ENCODE peak calls at places on chromosome 4, in four cellular contexts. One of them, this sample, is unnamed.

GRCh38 chr4:150518559-150518958 is 63.4 kb upstream of the MAB21L2 start:
- DNase-seq in GF-D8: no peak
- DNase-seq in LoVo: no peak
- DNase-seq in H7: no peak
- DNase-seq in this sample: no peak

GRCh38 chr4:165343353-165344191 is 16.1 kb downstream of the MSMO1 start:
- DNase-seq in GF-D8: no peak
- DNase-seq in LoVo: peak; percentile 14
- DNase-seq in H7: no peak
- DNase-seq in this sample: no peak

GRCh38 chr4:112214397-112215264 is 17.0 kb upstream of the AP1AR start:
- DNase-seq in GF-D8: no peak
- DNase-seq in LoVo: peak; percentile 49
- DNase-seq in H7: no peak
- DNase-seq in this sample: no peak

GRCh38 chr4:16082424-16083216 is 1.2 kb downstream of the PROM1 start:
- DNase-seq in GF-D8: no peak
- DNase-seq in LoVo: peak; percentile 5
- DNase-seq in H7: peak; percentile 92
- DNase-seq in this sample: no peak

GRCh38 chr4:53962516-53963225 is 101.7 kb downstream of the CHIC2 start:
- DNase-seq in GF-D8: no peak
- DNase-seq in LoVo: no peak
- DNase-seq in H7: no peak
- DNase-seq in this sample: no peak

GRCh38 chr4:26263165-26263564 is 57.6 kb upstream of the RBPJ start:
- DNase-seq in GF-D8: no peak
- DNase-seq in LoVo: peak; percentile 22
- DNase-seq in H7: peak; percentile 48
- DNase-seq in this sample: peak; percentile 33

GRCh38 chr4:2714071-2714770 is 41.9 kb downstream of the TNIP2 start:
- DNase-seq in GF-D8: no peak
- DNase-seq in LoVo: no peak
- DNase-seq in H7: no peak
- DNase-seq in this sample: peak; percentile 68

GRCh38 chr4:7070729-7071511 is 3.1 kb upstream of the GRPEL1 start:
- DNase-seq in GF-D8: peak; percentile 48
- DNase-seq in LoVo: peak; percentile 88
- DNase-seq in H7: peak; percentile 86
- DNase-seq in this sample: peak; percentile 79

GRCh38 chr4:150067859-150068258 is 10.4 kb upstream of the DCLK2 start:
- DNase-seq in GF-D8: no peak
- DNase-seq in LoVo: no peak
- DNase-seq in H7: no peak
- DNase-seq in this sample: no peak

GRCh38 chr4:138263438-138263837 is 21.3 kb upstream of the SLC7A11 start:
- DNase-seq in GF-D8: no peak
- DNase-seq in LoVo: no peak
- DNase-seq in H7: no peak
- DNase-seq in this sample: no peak

GRCh38 chr4:160129439-160129838 is 1026.6 kb downstream of the RAPGEF2 start:
- DNase-seq in GF-D8: no peak
- DNase-seq in LoVo: peak; percentile 46
- DNase-seq in H7: no peak
- DNase-seq in this sample: no peak

GRCh38 chr4:27911047-27911446 is 1050.4 kb downstream of the STIM2 start:
- DNase-seq in GF-D8: no peak
- DNase-seq in LoVo: no peak
- DNase-seq in H7: no peak
- DNase-seq in this sample: no peak

GRCh38 chr4:176499518-176499917 is 179.8 kb downstream of the SPCS3 start:
- DNase-seq in GF-D8: no peak
- DNase-seq in LoVo: peak; percentile 66
- DNase-seq in H7: no peak
- DNase-seq in this sample: no peak

GRCh38 chr4:74284074-74284473 is 24.2 kb upstream of the EPGN start:
- DNase-seq in GF-D8: no peak
- DNase-seq in LoVo: peak; percentile 27
- DNase-seq in H7: no peak
- DNase-seq in this sample: no peak

GRCh38 chr4:21625447-21625846 is 323.1 kb downstream of the KCNIP4 start:
- DNase-seq in GF-D8: no peak
- DNase-seq in LoVo: no peak
- DNase-seq in H7: no peak
- DNase-seq in this sample: no peak

GRCh38 chr4:1201851-1202525 is 29.6 kb upstream of the SPON2 start:
- DNase-seq in GF-D8: peak; percentile 72
- DNase-seq in LoVo: no peak
- DNase-seq in H7: peak; percentile 51
- DNase-seq in this sample: no peak

GRCh38 chr4:8334786-8335460 is 65.4 kb downstream of the HTRA3 start:
- DNase-seq in GF-D8: no peak
- DNase-seq in LoVo: no peak
- DNase-seq in H7: no peak
- DNase-seq in this sample: no peak

GRCh38 chr4:102299708-102300107 is 45.6 kb downstream of the SLC39A8 start:
- DNase-seq in GF-D8: no peak
- DNase-seq in LoVo: peak; percentile 20
- DNase-seq in H7: peak; percentile 11
- DNase-seq in this sample: no peak

GRCh38 chr4:36064147-36064546 is 180.2 kb downstream of the ARAP2 start:
- DNase-seq in GF-D8: no peak
- DNase-seq in LoVo: no peak
- DNase-seq in H7: no peak
- DNase-seq in this sample: no peak

GRCh38 chr4:75922588-75922987 is 18.2 kb downstream of the NAAA start:
- DNase-seq in GF-D8: no peak
- DNase-seq in LoVo: no peak
- DNase-seq in H7: no peak
- DNase-seq in this sample: no peak

GRCh38 chr4:182562350-182562749 is 319.1 kb downstream of the TENM3 start:
- DNase-seq in GF-D8: no peak
- DNase-seq in LoVo: no peak
- DNase-seq in H7: no peak
- DNase-seq in this sample: no peak

GRCh38 chr4:89305712-89306437 is 1.7 kb downstream of the GPRIN3 start:
- DNase-seq in GF-D8: no peak
- DNase-seq in LoVo: no peak
- DNase-seq in H7: no peak
- DNase-seq in this sample: no peak

GRCh38 chr4:167031534-167032156 is 202.6 kb downstream of the SPOCK3 start:
- DNase-seq in GF-D8: no peak
- DNase-seq in LoVo: no peak
- DNase-seq in H7: no peak
- DNase-seq in this sample: no peak

GRCh38 chr4:26937136-26937535 is 76.5 kb downstream of the STIM2 start:
- DNase-seq in GF-D8: no peak
- DNase-seq in LoVo: no peak
- DNase-seq in H7: no peak
- DNase-seq in this sample: no peak

GRCh38 chr4:183356931-183357675 is 34.9 kb upstream of the CLDN24 start:
- DNase-seq in GF-D8: no peak
- DNase-seq in LoVo: no peak
- DNase-seq in H7: no peak
- DNase-seq in this sample: peak; percentile 13

GRCh38 chr4:6446538-6447451 is 25.6 kb downstream of the PPP2R2C start:
- DNase-seq in GF-D8: no peak
- DNase-seq in LoVo: no peak
- DNase-seq in H7: peak; percentile 74
- DNase-seq in this sample: no peak

GRCh38 chr4:7198440-7199128 is 6.2 kb downstream of the SORCS2 start:
- DNase-seq in GF-D8: no peak
- DNase-seq in LoVo: no peak
- DNase-seq in H7: peak; percentile 51
- DNase-seq in this sample: no peak

GRCh38 chr4:155529761-155530160 is 136.9 kb upstream of the GUCY1A1 start:
- DNase-seq in GF-D8: no peak
- DNase-seq in LoVo: no peak
- DNase-seq in H7: no peak
- DNase-seq in this sample: no peak

GRCh38 chr4:126992910-126993309 is 639.8 kb upstream of the INTU start:
- DNase-seq in GF-D8: no peak
- DNase-seq in LoVo: no peak
- DNase-seq in H7: no peak
- DNase-seq in this sample: no peak

GRCh38 chr4:167622481-167623240 is 388.4 kb upstream of the SPOCK3 start:
- DNase-seq in GF-D8: no peak
- DNase-seq in LoVo: peak; percentile 66
- DNase-seq in H7: peak; percentile 22
- DNase-seq in this sample: peak; percentile 0

GRCh38 chr4:133565379-133565778 is 416.3 kb downstream of the PCDH10 start:
- DNase-seq in GF-D8: no peak
- DNase-seq in LoVo: peak; percentile 22
- DNase-seq in H7: no peak
- DNase-seq in this sample: no peak

GRCh38 chr4:108172231-108172779 is 3.6 kb upstream of the LEF1 start:
- DNase-seq in GF-D8: no peak
- DNase-seq in LoVo: no peak
- DNase-seq in H7: peak; percentile 81
- DNase-seq in this sample: no peak

GRCh38 chr4:131001371-131001770 is 1905.4 kb downstream of the C4orf33 start:
- DNase-seq in GF-D8: no peak
- DNase-seq in LoVo: no peak
- DNase-seq in H7: no peak
- DNase-seq in this sample: no peak

GRCh38 chr4:92641409-92641808 is 337.6 kb downstream of the GRID2 start:
- DNase-seq in GF-D8: no peak
- DNase-seq in LoVo: no peak
- DNase-seq in H7: no peak
- DNase-seq in this sample: no peak

GRCh38 chr4:88143504-88143903 is 14.9 kb downstream of the ABCG2 start:
- DNase-seq in GF-D8: no peak
- DNase-seq in LoVo: peak; percentile 82
- DNase-seq in H7: no peak
- DNase-seq in this sample: no peak

GRCh38 chr4:81506731-81507130 is 35.0 kb upstream of the RASGEF1B start:
- DNase-seq in GF-D8: no peak
- DNase-seq in LoVo: no peak
- DNase-seq in H7: no peak
- DNase-seq in this sample: no peak

GRCh38 chr4:151905197-151905596 is 144.4 kb upstream of the GATB start:
- DNase-seq in GF-D8: no peak
- DNase-seq in LoVo: no peak
- DNase-seq in H7: no peak
- DNase-seq in this sample: no peak

GRCh38 chr4:175066923-175067627 is 148.9 kb downstream of the ADAM29 start:
- DNase-seq in GF-D8: no peak
- DNase-seq in LoVo: no peak
- DNase-seq in H7: no peak
- DNase-seq in this sample: no peak

This sample was measured in NCI-H187.